ENCODE peak calls at places on chromosomes 7 and 10, in seven cellular contexts. One of them, this sample, is unnamed.
A peak's percentile ranks its signal among the peaks of the same experiment; 100 is the strongest.

GRCh38 chr7:69147631-69148030 is 450.6 kb upstream of the AUTS2 start:
- DNase-seq in Calu3: no peak
- DNase-seq in epithelial cell of proximal tubule: no peak
- DNase-seq in mammary epithelial cell: no peak
- DNase-seq in foreskin fibroblast: no peak
- DNase-seq in MM.1S: no peak
- DNase-seq in HFFc6: no peak
- DNase-seq in this sample: no peak

GRCh38 chr10:104123397-104123796 is 1.4 kb downstream of the SFR1 start:
- DNase-seq in HFFc6: peak; percentile 32
- DNase-seq in epithelial cell of proximal tubule: no peak
- DNase-seq in MM.1S: peak; percentile 21
- DNase-seq in mammary epithelial cell: peak; percentile 20
- DNase-seq in foreskin fibroblast: no peak
- DNase-seq in Calu3: no peak
- DNase-seq in this sample: no peak

GRCh38 chr10:89633484-89633883 is 11.6 kb downstream of the PANK1 start:
- DNase-seq in HFFc6: peak; percentile 63
- DNase-seq in mammary epithelial cell: peak; percentile 79
- DNase-seq in MM.1S: no peak
- DNase-seq in epithelial cell of proximal tubule: peak; percentile 91
- DNase-seq in foreskin fibroblast: peak; percentile 65
- DNase-seq in Calu3: peak; percentile 31
- DNase-seq in this sample: peak; percentile 70

GRCh38 chr10:95260397-95260881 is 30.4 kb downstream of the PDLIM1 start:
- DNase-seq in foreskin fibroblast: peak; percentile 67
- DNase-seq in HFFc6: peak; percentile 91
- DNase-seq in epithelial cell of proximal tubule: peak; percentile 92
- DNase-seq in MM.1S: peak; percentile 91
- DNase-seq in mammary epithelial cell: peak; percentile 94
- DNase-seq in Calu3: peak; percentile 28
- DNase-seq in this sample: peak; percentile 74

GRCh38 chr10:48653944-48654698 is 30.6 kb upstream of the WDFY4 start:
- DNase-seq in Calu3: no peak
- DNase-seq in mammary epithelial cell: no peak
- DNase-seq in HFFc6: no peak
- DNase-seq in epithelial cell of proximal tubule: no peak
- DNase-seq in foreskin fibroblast: no peak
- DNase-seq in MM.1S: no peak
- DNase-seq in this sample: no peak

GRCh38 chr7:1295776-1296726 is 63.4 kb downstream of the UNCX start:
- DNase-seq in Calu3: no peak
- DNase-seq in MM.1S: no peak
- DNase-seq in HFFc6: no peak
- DNase-seq in foreskin fibroblast: no peak
- DNase-seq in mammary epithelial cell: no peak
- DNase-seq in epithelial cell of proximal tubule: no peak
- DNase-seq in this sample: no peak

GRCh38 chr7:111429781-111430180 is 132.5 kb downstream of the IMMP2L start:
- DNase-seq in epithelial cell of proximal tubule: no peak
- DNase-seq in MM.1S: no peak
- DNase-seq in mammary epithelial cell: no peak
- DNase-seq in HFFc6: peak; percentile 46
- DNase-seq in Calu3: no peak
- DNase-seq in foreskin fibroblast: peak; percentile 30
- DNase-seq in this sample: no peak

GRCh38 chr7:767941-768729 is 41.1 kb upstream of the PRKAR1B start:
- DNase-seq in Calu3: no peak
- DNase-seq in epithelial cell of proximal tubule: peak; percentile 96
- DNase-seq in foreskin fibroblast: no peak
- DNase-seq in MM.1S: no peak
- DNase-seq in HFFc6: no peak
- DNase-seq in mammary epithelial cell: no peak
- DNase-seq in this sample: no peak

GRCh38 chr10:62083868-62084267 is 182.4 kb downstream of the ARID5B start:
- DNase-seq in mammary epithelial cell: peak; percentile 89
- DNase-seq in epithelial cell of proximal tubule: no peak
- DNase-seq in foreskin fibroblast: peak; percentile 42
- DNase-seq in HFFc6: peak; percentile 55
- DNase-seq in MM.1S: no peak
- DNase-seq in Calu3: peak; percentile 45
- DNase-seq in this sample: peak; percentile 36

GRCh38 chr10:46544989-46545791 is 11.3 kb downstream of the GPRIN2 start:
- DNase-seq in MM.1S: no peak
- DNase-seq in epithelial cell of proximal tubule: no peak
- DNase-seq in foreskin fibroblast: no peak
- DNase-seq in HFFc6: peak; percentile 56
- DNase-seq in Calu3: peak; percentile 70
- DNase-seq in mammary epithelial cell: peak; percentile 44
- DNase-seq in this sample: no peak

GRCh38 chr10:79176949-79177602 is 108.3 kb downstream of the ZMIZ1 start:
- DNase-seq in Calu3: no peak
- DNase-seq in mammary epithelial cell: no peak
- DNase-seq in foreskin fibroblast: no peak
- DNase-seq in epithelial cell of proximal tubule: no peak
- DNase-seq in MM.1S: no peak
- DNase-seq in HFFc6: no peak
- DNase-seq in this sample: no peak

GRCh38 chr10:71442859-71443570 is 46.3 kb downstream of the CDH23 start:
- DNase-seq in foreskin fibroblast: no peak
- DNase-seq in mammary epithelial cell: no peak
- DNase-seq in Calu3: no peak
- DNase-seq in MM.1S: no peak
- DNase-seq in epithelial cell of proximal tubule: no peak
- DNase-seq in HFFc6: no peak
- DNase-seq in this sample: no peak

GRCh38 chr7:39838326-39838725 is 111.7 kb upstream of the CDK13 start:
- DNase-seq in epithelial cell of proximal tubule: peak; percentile 18
- DNase-seq in foreskin fibroblast: no peak
- DNase-seq in Calu3: peak; percentile 48
- DNase-seq in mammary epithelial cell: peak; percentile 66
- DNase-seq in MM.1S: no peak
- DNase-seq in HFFc6: no peak
- DNase-seq in this sample: peak; percentile 13

GRCh38 chr7:138067774-138068173 is 8.5 kb upstream of the AKR1D1 start:
- DNase-seq in epithelial cell of proximal tubule: no peak
- DNase-seq in MM.1S: no peak
- DNase-seq in foreskin fibroblast: no peak
- DNase-seq in mammary epithelial cell: no peak
- DNase-seq in Calu3: no peak
- DNase-seq in HFFc6: no peak
- DNase-seq in this sample: no peak

GRCh38 chr7:98879198-98879988 is 1.1 kb downstream of the TRRAP start:
- DNase-seq in HFFc6: peak; percentile 46
- DNase-seq in Calu3: peak; percentile 33
- DNase-seq in foreskin fibroblast: no peak
- DNase-seq in epithelial cell of proximal tubule: peak; percentile 19
- DNase-seq in MM.1S: peak; percentile 98
- DNase-seq in mammary epithelial cell: peak; percentile 45
- DNase-seq in this sample: no peak

GRCh38 chr7:134121632-134122139 is 5.5 kb upstream of the LRGUK start:
- DNase-seq in foreskin fibroblast: no peak
- DNase-seq in epithelial cell of proximal tubule: no peak
- DNase-seq in MM.1S: no peak
- DNase-seq in Calu3: no peak
- DNase-seq in mammary epithelial cell: no peak
- DNase-seq in HFFc6: no peak
- DNase-seq in this sample: no peak

GRCh38 chr10:33143160-33143728 is 185.2 kb upstream of the ITGB1 start:
- DNase-seq in MM.1S: no peak
- DNase-seq in Calu3: no peak
- DNase-seq in foreskin fibroblast: peak; percentile 83
- DNase-seq in mammary epithelial cell: peak; percentile 85
- DNase-seq in epithelial cell of proximal tubule: no peak
- DNase-seq in HFFc6: peak; percentile 56
- DNase-seq in this sample: no peak

GRCh38 chr7:158723714-158724385 is 19.2 kb upstream of the NCAPG2 start:
- DNase-seq in Calu3: no peak
- DNase-seq in foreskin fibroblast: no peak
- DNase-seq in HFFc6: no peak
- DNase-seq in mammary epithelial cell: no peak
- DNase-seq in epithelial cell of proximal tubule: no peak
- DNase-seq in MM.1S: no peak
- DNase-seq in this sample: no peak

GRCh38 chr7:34756691-34757090 is 98.7 kb downstream of the NPSR1 start:
- DNase-seq in MM.1S: peak; percentile 6
- DNase-seq in HFFc6: no peak
- DNase-seq in mammary epithelial cell: no peak
- DNase-seq in foreskin fibroblast: no peak
- DNase-seq in Calu3: no peak
- DNase-seq in epithelial cell of proximal tubule: no peak
- DNase-seq in this sample: no peak

GRCh38 chr7:17056491-17057142 is 174.8 kb upstream of the AGR3 start:
- DNase-seq in HFFc6: peak; percentile 63
- DNase-seq in mammary epithelial cell: peak; percentile 26
- DNase-seq in epithelial cell of proximal tubule: no peak
- DNase-seq in Calu3: no peak
- DNase-seq in foreskin fibroblast: no peak
- DNase-seq in MM.1S: no peak
- DNase-seq in this sample: no peak

GRCh38 chr7:3482147-3482921 is 181.3 kb downstream of the SDK1 start:
- DNase-seq in foreskin fibroblast: no peak
- DNase-seq in HFFc6: no peak
- DNase-seq in mammary epithelial cell: peak; percentile 42
- DNase-seq in MM.1S: no peak
- DNase-seq in epithelial cell of proximal tubule: peak; percentile 15
- DNase-seq in Calu3: peak; percentile 68
- DNase-seq in this sample: peak; percentile 40

GRCh38 chr10:81820418-81820817 is 54.6 kb upstream of the NRG3 start:
- DNase-seq in foreskin fibroblast: no peak
- DNase-seq in MM.1S: peak; percentile 54
- DNase-seq in Calu3: peak; percentile 40
- DNase-seq in HFFc6: no peak
- DNase-seq in mammary epithelial cell: no peak
- DNase-seq in epithelial cell of proximal tubule: peak; percentile 13
- DNase-seq in this sample: no peak

GRCh38 chr10:131972474-131973071 is 9.2 kb downstream of the BNIP3 start:
- DNase-seq in Calu3: no peak
- DNase-seq in mammary epithelial cell: no peak
- DNase-seq in epithelial cell of proximal tubule: no peak
- DNase-seq in HFFc6: no peak
- DNase-seq in foreskin fibroblast: no peak
- DNase-seq in MM.1S: no peak
- DNase-seq in this sample: no peak

GRCh38 chr10:77286851-77287250 is 350.8 kb downstream of the KCNMA1 start:
- DNase-seq in epithelial cell of proximal tubule: no peak
- DNase-seq in HFFc6: no peak
- DNase-seq in MM.1S: no peak
- DNase-seq in Calu3: no peak
- DNase-seq in foreskin fibroblast: no peak
- DNase-seq in mammary epithelial cell: no peak
- DNase-seq in this sample: peak; percentile 47

GRCh38 chr10:21329995-21330627 is 195.4 kb downstream of the SKIDA1 start:
- DNase-seq in foreskin fibroblast: peak; percentile 74
- DNase-seq in epithelial cell of proximal tubule: peak; percentile 80
- DNase-seq in Calu3: peak; percentile 65
- DNase-seq in mammary epithelial cell: peak; percentile 75
- DNase-seq in HFFc6: peak; percentile 91
- DNase-seq in MM.1S: no peak
- DNase-seq in this sample: peak; percentile 76

DNA sequence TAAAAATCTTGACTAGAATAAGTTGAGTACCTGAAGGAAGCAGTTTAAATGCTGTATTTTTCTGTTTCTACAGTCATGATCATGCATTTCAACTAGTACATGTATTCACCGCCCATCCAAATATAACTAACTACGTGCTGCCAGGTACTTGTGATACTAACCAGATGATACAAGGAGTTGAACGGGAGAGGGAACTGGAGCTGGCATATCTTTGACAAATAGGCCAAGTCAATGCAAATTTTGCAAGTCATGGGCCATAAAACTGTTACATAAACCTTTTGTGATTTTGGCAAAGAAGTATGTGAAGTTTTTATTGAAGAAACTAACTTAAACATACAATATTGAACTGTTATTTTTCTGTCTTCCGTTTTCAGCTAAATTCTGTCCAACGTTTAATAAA is 14.5 kb downstream of the NUP42 start:
- DNase-seq in MM.1S: no peak
- DNase-seq in foreskin fibroblast: no peak
- DNase-seq in HFFc6: no peak
- DNase-seq in Calu3: no peak
- DNase-seq in mammary epithelial cell: no peak
- DNase-seq in epithelial cell of proximal tubule: no peak
- DNase-seq in this sample: no peak
- TF ChIP-seq CTCF in MM.1S: no peak
- TF ChIP-seq CTCF in foreskin fibroblast: no peak
- TF ChIP-seq CTCF in HFFc6: no peak
- TF ChIP-seq CTCF in Calu3: no peak
- TF ChIP-seq CTCF in mammary epithelial cell: no peak
- TF ChIP-seq CTCF in epithelial cell of proximal tubule: no peak
- TF ChIP-seq CTCF in this sample: no peak

GRCh38 chr10:42836771-42837468 is 54.3 kb downstream of the BMS1 start:
- DNase-seq in mammary epithelial cell: peak; percentile 32
- DNase-seq in MM.1S: no peak
- DNase-seq in epithelial cell of proximal tubule: no peak
- DNase-seq in foreskin fibroblast: peak; percentile 21
- DNase-seq in HFFc6: peak; percentile 13
- DNase-seq in Calu3: peak; percentile 11
- DNase-seq in this sample: no peak
- TF ChIP-seq CTCF in mammary epithelial cell: peak; percentile 6
- TF ChIP-seq CTCF in MM.1S: no peak
- TF ChIP-seq CTCF in epithelial cell of proximal tubule: no peak
- TF ChIP-seq CTCF in foreskin fibroblast: peak; percentile 11
- TF ChIP-seq CTCF in HFFc6: no peak
- TF ChIP-seq CTCF in Calu3: no peak
- TF ChIP-seq CTCF in this sample: peak; percentile 8

GRCh38 chr10:91208645-91209044 is 11.8 kb upstream of the PCGF5 start:
- DNase-seq in epithelial cell of proximal tubule: no peak
- DNase-seq in Calu3: no peak
- DNase-seq in foreskin fibroblast: no peak
- DNase-seq in MM.1S: no peak
- DNase-seq in HFFc6: peak; percentile 28
- DNase-seq in mammary epithelial cell: no peak
- DNase-seq in this sample: no peak
- TF ChIP-seq CTCF in epithelial cell of proximal tubule: peak; percentile 36
- TF ChIP-seq CTCF in Calu3: no peak
- TF ChIP-seq CTCF in foreskin fibroblast: no peak
- TF ChIP-seq CTCF in MM.1S: no peak
- TF ChIP-seq CTCF in HFFc6: peak; percentile 40
- TF ChIP-seq CTCF in mammary epithelial cell: peak; percentile 32
- TF ChIP-seq CTCF in this sample: no peak

GRCh38 chr7:91880413-91881241 is at the start of gene MTERF1:
- DNase-seq in HFFc6: peak; percentile 84
- DNase-seq in foreskin fibroblast: peak; percentile 86
- DNase-seq in MM.1S: peak; percentile 94
- DNase-seq in Calu3: peak; percentile 89
- DNase-seq in epithelial cell of proximal tubule: peak; percentile 47
- DNase-seq in mammary epithelial cell: peak; percentile 85
- DNase-seq in this sample: peak; percentile 82

GRCh38 chr7:91880016-91880412 is 488 bp downstream of the MTERF1 start:
- DNase-seq in mammary epithelial cell: peak; percentile 13
- DNase-seq in HFFc6: no peak
- DNase-seq in MM.1S: no peak
- DNase-seq in Calu3: no peak
- DNase-seq in foreskin fibroblast: no peak
- DNase-seq in epithelial cell of proximal tubule: no peak
- DNase-seq in this sample: no peak

GRCh38 chr7:91875851-91876250 is 4.7 kb downstream of the MTERF1 start:
- DNase-seq in MM.1S: no peak
- DNase-seq in epithelial cell of proximal tubule: no peak
- DNase-seq in foreskin fibroblast: no peak
- DNase-seq in mammary epithelial cell: no peak
- DNase-seq in HFFc6: no peak
- DNase-seq in Calu3: no peak
- DNase-seq in this sample: no peak

GRCh38 chr7:91872928-91873327 is 7.6 kb downstream of the MTERF1 start:
- DNase-seq in foreskin fibroblast: no peak
- DNase-seq in HFFc6: no peak
- DNase-seq in mammary epithelial cell: no peak
- DNase-seq in MM.1S: no peak
- DNase-seq in Calu3: no peak
- DNase-seq in epithelial cell of proximal tubule: no peak
- DNase-seq in this sample: no peak

GRCh38 chr7:91876391-91877133 is 3.9 kb downstream of the MTERF1 start:
- DNase-seq in mammary epithelial cell: peak; percentile 44
- DNase-seq in epithelial cell of proximal tubule: no peak
- DNase-seq in MM.1S: no peak
- DNase-seq in foreskin fibroblast: no peak
- DNase-seq in HFFc6: peak; percentile 32
- DNase-seq in Calu3: no peak
- DNase-seq in this sample: no peak
- TF ChIP-seq CTCF in mammary epithelial cell: peak; percentile 74
- TF ChIP-seq CTCF in epithelial cell of proximal tubule: peak; percentile 40
- TF ChIP-seq CTCF in MM.1S: no peak
- TF ChIP-seq CTCF in foreskin fibroblast: peak; percentile 22
- TF ChIP-seq CTCF in HFFc6: peak; percentile 69
- TF ChIP-seq CTCF in Calu3: no peak
- TF ChIP-seq CTCF in this sample: peak; percentile 47

This sample was measured in astrocyte of the cerebellum.